ENCODE peak calls at places on chromosome 19, in ten cellular contexts. F is NCI-H1417; V is ascending aorta; M is stimulated activated CD8-positive, alpha-beta memory T cell treated with anti-CD3 and anti-CD28 coated beads, Interleukin-7, amount 100 ng/mL, for 24 hours; X is glomerular endothelial cell; R is activated gamma-delta T cell treated with anti-CD3 and anti-CD28 coated beads, Interleukin-2, amount 50 U/mL, for 16 hours; H is activated CD4-positive, alpha-beta T cell treated with anti-CD3 and anti-CD28 coated beads for 48 hours; J is globus pallidus; A is head of caudate nucleus; N is LoVo. G is an unnamed sample.

GRCh38 chr19:15161028-15161984 is 39.5 kb downstream of the NOTCH3 start:
- DNase-seq in A (no peak), H (no peak), V (no peak), M (no peak), N (peak), R (no peak), J (no peak), F (no peak), X (no peak), G (no peak)

GRCh38 chr19:41364546-41365391 is 820 bp upstream of the B9D2 start:
- DNase-seq in A (no peak), F (no peak), N (no peak), X (no peak), M (no peak), J (no peak), V (no peak), H (no peak), R (no peak), G (no peak)

GRCh38 chr19:1304197-1304924 is 18.7 kb downstream of the EFNA2 start:
- DNase-seq in R (no peak), A (no peak), X (no peak), F (no peak), H (no peak), N (no peak), J (no peak), M (no peak), V (no peak), G (no peak)

GRCh38 chr19:46142294-46142693 is 5.7 kb upstream of the IGFL2 start:
- DNase-seq in A (no peak), X (no peak), M (no peak), V (no peak), J (no peak), N (no peak), F (no peak), H (no peak), R (no peak), G (no peak)

GRCh38 chr19:13986348-13986904 is 19.7 kb downstream of the RFX1 start:
- DNase-seq in A (peak), V (peak), R (peak), M (peak), H (peak), X (peak), N (no peak), J (peak), F (peak), G (peak)

GRCh38 chr19:46265217-46265828 is 31.5 kb upstream of the HIF3A start:
- DNase-seq in N (peak), H (peak), R (peak), V (peak), J (peak), F (peak), A (peak), X (no peak), M (peak), G (peak)

GRCh38 chr19:4732680-4733114 is 9.1 kb upstream of the DPP9 start:
- DNase-seq in N (peak), H (peak), J (peak), A (peak), R (no peak), X (no peak), V (no peak), M (peak), F (peak), G (peak)

GRCh38 chr19:18542936-18543813 is at the start of gene FKBP8:
- DNase-seq in R (peak), N (peak), J (peak), V (peak), M (peak), H (peak), A (peak), F (peak), X (no peak), G (peak)

GRCh38 chr19:18594824-18595373 is 6.3 kb downstream of the REX1BD start:
- DNase-seq in N (no peak), M (no peak), X (no peak), V (no peak), F (peak), A (no peak), H (no peak), J (no peak), R (no peak), G (no peak)